ENCODE peak calls at places on chromosomes 11 and 22, in ten cellular contexts. C is natural killer cell treated with Interleukin-12 subunit alpha and Interleukin-12 subunit beta and Interleukin-15 and Interleukin-18, amount 100 ng/mL, for 72 hours; M is neural progenitor cell; R is CD8-positive, alpha-beta memory T cell; Y is amniotic stem cell; E is endothelial cell; G is HFF-Myc; U is endodermal cell; L is naive B cell; B is WERI-Rb-1. J is an unnamed sample.

GRCh38 chr22:23453277-23453676 is 126.8 kb downstream of the IGLL1 start:
- DNase-seq in B (no peak), M (no peak), C (no peak), R (no peak), E (no peak), G (no peak), L (no peak), Y (no peak), U (no peak), J (no peak)

GRCh38 chr11:78050964-78051831 is 12.5 kb upstream of the THRSP start:
- DNase-seq in L (no peak), R (no peak), B (no peak), Y (no peak), C (no peak), U (peak), E (no peak), G (no peak), M (no peak), J (peak)

GRCh38 chr11:63767415-63768231 is 952 bp downstream of the ZFTA start:
- DNase-seq in Y (no peak), C (no peak), E (peak), U (peak), G (no peak), L (peak), M (peak), R (peak), B (peak), J (peak)

GRCh38 chr11:128422576-128423370 is 164.6 kb downstream of the ETS1 start:
- DNase-seq in C (peak), U (peak), G (no peak), L (no peak), B (peak), M (peak), Y (no peak), R (peak), E (no peak), J (no peak)

GRCh38 chr11:66288138-66288865 is 641 bp downstream of the YIF1A start:
- DNase-seq in R (no peak), U (peak), Y (no peak), E (no peak), G (no peak), M (no peak), B (no peak), C (no peak), L (no peak), J (peak)

GRCh38 chr22:29083576-29084566 is 11.0 kb downstream of the KREMEN1 start:
- DNase-seq in U (no peak), E (no peak), R (no peak), G (peak), B (no peak), C (no peak), Y (no peak), M (no peak), L (no peak), J (no peak)

GRCh38 chr22:38051900-38052862 is 5.0 kb upstream of the PICK1 start:
- DNase-seq in Y (peak), M (peak), C (peak), B (peak), R (peak), U (peak), L (peak), E (peak), G (peak), J (peak)

GRCh38 chr22:41907436-41908401 is 7.2 kb downstream of the SHISA8 start:
- DNase-seq in E (peak), B (no peak), Y (no peak), M (peak), U (peak), G (no peak), L (no peak), R (no peak), C (peak), J (no peak)

GRCh38 chr11:126317681-126318641 is 14.1 kb downstream of the DCPS start:
- DNase-seq in C (peak), Y (peak), E (no peak), L (no peak), R (peak), U (no peak), G (peak), M (no peak), B (no peak), J (peak)

GRCh38 chr11:111229604-111230003 is 15.9 kb upstream of the POU2AF2 start:
- DNase-seq in L (no peak), G (no peak), E (no peak), Y (no peak), C (no peak), U (no peak), M (no peak), B (no peak), R (no peak), J (no peak)

GRCh38 chr22:49724030-49724892 is 103.4 kb downstream of the BRD1 start:
- DNase-seq in L (no peak), R (peak), C (no peak), U (no peak), E (peak), G (no peak), Y (no peak), B (peak), M (no peak), J (no peak)

GRCh38 chr11:15826826-15827225 is 529.5 kb downstream of the SOX6 start:
- DNase-seq in Y (no peak), B (peak), R (no peak), G (no peak), L (no peak), C (no peak), M (peak), E (peak), U (peak), J (peak)

GRCh38 chr11:117998664-117999353 is 12.6 kb downstream of the IL10RA start:
- DNase-seq in L (no peak), M (no peak), R (no peak), U (peak), C (no peak), B (no peak), G (no peak), E (no peak), Y (no peak), J (no peak)

GRCh38 chr22:28832731-28833130 is 32.4 kb upstream of the XBP1 start:
- DNase-seq in Y (no peak), U (no peak), L (no peak), M (no peak), E (no peak), G (no peak), B (no peak), C (no peak), R (no peak), J (no peak)

GRCh38 chr22:17339095-17339693 is 30.1 kb upstream of the CECR2 start:
- DNase-seq in Y (no peak), C (no peak), E (no peak), L (no peak), R (no peak), U (no peak), B (no peak), M (no peak), G (no peak), J (no peak)

GRCh38 chr11:130763087-130763980 is 152.9 kb downstream of the SNX19 start:
- DNase-seq in M (no peak), U (peak), C (no peak), R (no peak), G (no peak), L (no peak), Y (no peak), E (no peak), B (no peak), J (no peak)

J was measured in astrocyte of the hippocampus.